ENCODE peak calls at places on chromosomes 4 and X, in five cellular contexts. A is dorsolateral prefrontal cortex; B is OCI-LY7; K is CD4-positive, alpha-beta T cell; Z is colonic mucosa. S is an unnamed sample.

GRCh38 chr4:109998867-109999303 is 86.2 kb downstream of the EGF start:
- DNase-seq in Z (peak), A (no peak), B (peak), K (no peak), S (peak)

GRCh38 chr4:121777625-121778024 is 12.7 kb upstream of the SMIM43 start:
- DNase-seq in K (no peak), A (no peak), Z (no peak), B (no peak), S (no peak)

GRCh38 chrX:12378263-12378662 is 240.0 kb downstream of the FRMPD4 start:
- DNase-seq in A (no peak), B (no peak), Z (no peak), K (no peak), S (no peak)

GRCh38 chr4:30610361-30610760 is 109.8 kb upstream of the PCDH7 start:
- DNase-seq in A (no peak), K (no peak), Z (no peak), B (no peak), S (no peak)

GRCh38 chrX:9882669-9883446 is 84.3 kb upstream of the CLDN34 start:
- DNase-seq in Z (no peak), A (no peak), B (peak), K (no peak), S (peak)

GRCh38 chr4:123616970-123617392 is 220.4 kb downstream of the SPRY1 start:
- DNase-seq in B (peak), Z (peak), A (peak), K (peak), S (no peak)

GRCh38 chr4:123649644-123650356 is 253.2 kb downstream of the SPRY1 start:
- DNase-seq in Z (peak), K (no peak), B (no peak), A (no peak), S (peak)

GRCh38 chr4:5471691-5472090 is 236.7 kb downstream of the EVC2 start:
- DNase-seq in B (no peak), A (no peak), Z (no peak), K (no peak), S (no peak)

GRCh38 chrX:15292861-15293260 is 22.6 kb downstream of the ASB11 start:
- DNase-seq in Z (no peak), B (no peak), K (no peak), A (no peak), S (no peak)

GRCh38 chrX:331145-331771 is 12.7 kb upstream of the GTPBP6 start:
- DNase-seq in K (no peak), A (no peak), B (no peak), Z (no peak), S (no peak)

GRCh38 chrX:44474410-44474809 is 68.2 kb downstream of the FUNDC1 start:
- DNase-seq in B (no peak), A (no peak), K (no peak), Z (no peak), S (no peak)

GRCh38 chr4:6953751-6954380 is 44.2 kb downstream of the TBC1D14 start:
- DNase-seq in K (no peak), B (no peak), Z (peak), A (no peak), S (peak)

DNA sequence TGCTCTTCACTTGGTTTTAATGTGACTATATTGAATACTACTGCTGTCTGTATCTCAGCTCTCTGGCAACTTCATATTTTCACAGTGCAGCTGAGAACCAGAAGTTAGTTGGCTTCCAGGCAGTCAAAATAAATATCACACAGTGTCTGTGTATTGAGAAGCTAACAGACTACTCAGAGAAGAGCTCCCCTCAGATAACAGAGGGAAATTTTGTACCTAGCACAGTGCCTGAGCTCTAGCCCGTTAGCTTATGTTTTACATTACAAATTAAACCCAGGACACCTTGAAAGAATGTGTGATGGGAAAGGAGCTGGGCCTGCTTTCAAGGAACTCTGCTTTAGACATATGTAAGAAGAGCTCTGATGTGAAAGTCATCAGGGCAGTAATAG is 22.7 kb downstream of the JADE1 start:
- DNase-seq in K (no peak), Z (no peak), A (no peak), B (no peak), S (no peak)
- H3K27ac ChIP-seq in K (no peak), Z (no peak), A (peak), B (no peak), S (no peak)

DNA sequence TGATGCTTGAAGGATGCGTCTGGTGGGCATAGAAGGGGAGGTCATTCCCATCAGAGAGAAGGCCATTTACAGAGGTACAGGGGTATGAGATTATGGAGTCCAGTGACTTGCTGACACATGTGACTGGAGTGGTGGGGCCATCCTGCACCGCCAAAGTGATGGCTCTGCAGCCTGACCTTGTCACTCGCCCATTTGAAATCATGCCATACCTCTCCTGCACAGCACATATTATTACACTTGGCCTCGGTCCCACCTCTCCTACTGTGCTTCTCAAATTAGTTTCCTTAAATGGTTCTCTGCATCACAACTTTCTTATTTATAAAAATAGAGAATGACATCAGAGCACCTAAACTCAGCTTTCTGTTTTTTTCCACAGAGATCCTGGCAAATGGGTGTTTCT is 60.7 kb upstream of the HAND2 start:
- DNase-seq in Z (no peak), B (no peak), A (no peak), K (no peak), S (no peak)
- H3K27ac ChIP-seq in Z (no peak), B (no peak), A (no peak), K (no peak), S (no peak)

DNA sequence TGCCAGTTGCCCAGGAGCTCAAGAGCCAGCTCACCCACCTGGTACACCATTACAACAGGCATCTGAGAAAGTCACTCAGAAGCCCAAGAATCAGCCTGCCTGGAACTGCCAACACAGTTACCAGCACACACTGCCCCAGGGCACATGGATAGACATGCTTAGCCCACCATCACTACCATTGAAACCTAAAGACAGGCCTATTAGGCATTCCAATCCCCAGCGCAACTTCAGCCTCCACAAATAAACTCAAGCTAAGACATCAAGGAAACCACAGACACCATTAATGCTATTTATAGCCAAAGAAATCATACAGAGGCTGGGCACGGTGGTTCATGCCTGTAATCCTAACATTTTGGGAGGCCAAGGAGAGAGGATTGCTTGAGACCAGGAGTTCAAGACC is 42.3 kb downstream of the ATRX start:
- DNase-seq in A (no peak), Z (no peak), B (no peak), K (no peak), S (no peak)
- H3K27ac ChIP-seq in A (no peak), Z (no peak), B (no peak), K (no peak), S (no peak)

GRCh38 chr4:165965503-165965902 is 92.5 kb downstream of the TLL1 start:
- DNase-seq in B (no peak), A (no peak), Z (no peak), K (no peak), S (peak)
- H3K27ac ChIP-seq in B (no peak), A (no peak), Z (no peak), K (no peak), S (no peak)

DNA sequence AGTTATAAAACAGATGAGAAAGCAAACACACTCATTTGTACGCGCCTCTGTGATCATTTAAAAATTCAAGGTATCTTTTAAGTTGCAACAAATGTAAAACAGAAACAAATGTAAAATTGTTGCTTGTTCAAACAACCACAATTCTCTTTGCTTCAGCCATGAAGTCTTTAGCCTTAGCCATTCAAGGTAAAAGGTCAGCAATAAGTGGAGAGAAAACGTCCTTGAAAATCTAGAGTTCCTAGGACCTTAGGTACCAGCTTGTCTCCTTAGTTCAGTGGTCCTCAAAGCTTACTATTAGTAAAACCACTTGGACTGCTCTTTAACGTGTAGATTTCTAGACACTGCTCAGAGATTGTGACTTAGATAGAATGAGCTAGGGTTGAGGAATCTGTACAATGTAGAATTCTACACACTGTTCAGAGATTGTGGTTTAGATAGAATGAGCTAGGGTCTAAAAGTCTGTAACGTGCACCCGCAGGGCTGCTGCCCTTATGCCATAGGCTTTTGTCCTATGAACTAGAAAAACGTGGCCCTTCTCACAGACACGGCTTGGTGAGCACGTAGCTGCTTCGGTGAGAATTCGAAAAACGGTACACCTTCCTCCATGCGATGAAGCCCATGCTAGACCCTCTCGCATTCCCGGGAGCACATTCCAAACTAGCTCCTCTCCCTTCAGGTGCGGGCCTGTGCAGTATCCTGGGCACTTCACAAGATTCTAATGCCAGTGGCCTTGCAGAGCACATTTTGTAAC is 1.7 kb downstream of the PLAC8 start:
- DNase-seq in A (no peak), B (no peak), K (peak), Z (no peak), S (peak)
- H3K27ac ChIP-seq in A (no peak), B (peak), K (peak), Z (peak), S (peak)

GRCh38 chrX:19876962-19877361 is 10.4 kb downstream of the SH3KBP1 start:
- DNase-seq in A (no peak), K (no peak), Z (no peak), B (no peak), S (no peak)
- H3K27ac ChIP-seq in A (no peak), K (no peak), Z (no peak), B (no peak), S (no peak)

DNA sequence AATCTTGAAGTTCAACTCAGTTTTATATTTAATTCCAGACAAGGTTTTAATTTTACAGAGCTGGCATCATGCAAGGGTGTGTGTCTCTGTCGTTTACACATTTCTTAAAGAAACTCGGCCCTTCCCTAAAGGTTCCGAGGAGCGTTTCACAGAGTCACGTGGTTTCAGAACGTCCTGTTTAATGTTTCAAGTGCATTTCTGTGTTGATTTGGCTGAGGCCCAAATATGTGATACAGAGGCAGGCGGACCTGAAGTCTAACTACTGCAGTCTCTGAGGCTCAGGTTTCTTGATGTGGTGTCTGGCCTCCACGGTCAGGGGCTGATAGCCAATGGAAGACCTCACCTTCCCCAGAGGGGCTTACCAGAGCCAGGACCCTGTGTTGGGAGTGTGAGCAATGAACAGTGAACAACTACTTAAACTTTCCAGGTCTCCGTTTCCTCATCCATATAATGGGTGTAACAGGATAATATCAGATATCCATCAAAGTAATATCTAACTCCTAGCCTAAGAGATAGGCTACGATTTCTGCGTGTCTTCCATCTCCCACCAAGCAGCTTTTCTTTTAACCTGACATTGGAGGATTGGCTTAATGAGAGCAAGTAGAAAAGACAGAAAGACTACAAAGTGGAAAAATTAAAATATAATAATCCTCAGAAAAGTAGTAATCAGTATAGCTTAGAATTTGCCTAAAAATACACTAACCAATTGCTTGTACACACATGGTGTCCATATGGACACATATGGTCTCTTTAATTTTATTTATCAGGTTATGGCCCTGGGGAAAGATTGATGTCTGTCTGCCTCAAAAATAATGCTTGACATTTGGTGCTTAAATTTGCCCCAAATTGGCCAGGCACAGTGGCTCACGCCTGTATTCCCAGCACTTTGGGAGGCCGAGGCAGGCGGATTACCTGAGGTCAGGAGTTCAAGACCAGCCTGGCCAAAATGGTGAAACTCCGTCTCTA is 50.0 kb upstream of the TRIM2 start:
- DNase-seq in A (no peak), B (no peak), Z (peak), K (no peak), S (no peak)
- H3K27ac ChIP-seq in A (peak), B (no peak), Z (peak), K (peak), S (no peak)

GRCh38 chr4:38489924-38490639 is 173.9 kb upstream of the KLF3 start:
- DNase-seq in B (no peak), K (no peak), A (peak), Z (peak), S (peak)
- H3K27ac ChIP-seq in B (no peak), K (peak), A (peak), Z (peak), S (peak)

GRCh38 chr4:212438-213174 is 88.3 kb downstream of the ZNF718 start:
- DNase-seq in K (no peak), Z (peak), A (peak), B (no peak), S (peak)
- H3K27ac ChIP-seq in K (no peak), Z (no peak), A (peak), B (no peak), S (peak)

DNA sequence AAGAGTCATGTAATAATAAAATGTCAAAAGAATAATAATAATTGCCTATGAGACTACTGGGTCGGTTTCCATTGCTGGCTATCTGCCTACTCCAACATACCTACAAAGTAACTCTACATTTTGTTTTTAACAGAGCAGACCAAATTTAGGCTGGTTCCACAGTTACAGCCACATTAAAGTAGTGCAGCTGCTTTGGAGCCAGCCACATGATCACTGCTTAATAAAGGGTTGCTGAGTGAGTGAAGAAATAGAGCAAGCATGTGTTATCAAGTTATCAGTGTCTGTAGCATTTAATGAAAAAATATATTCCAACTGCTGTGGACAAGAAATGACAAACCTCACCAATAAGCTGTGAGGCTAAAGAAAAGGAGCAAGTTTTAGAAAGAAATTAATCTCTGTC is 782.3 kb downstream of the PCDH18 start:
- DNase-seq in B (no peak), K (no peak), A (no peak), Z (no peak), S (no peak)
- H3K27ac ChIP-seq in B (no peak), K (no peak), A (no peak), Z (no peak), S (no peak)